ENCODE peak calls at places on chromosomes 4 and X, in eight cellular contexts. W, U, B, A, E, T, L and X are unnamed samples.

GRCh38 chr4:121785479-121785878 is 15.6 kb upstream of the EXOSC9 start:
- DNase-seq in T (no peak), A (no peak), U (no peak), E (no peak), W (no peak), B (no peak), L (no peak), X (no peak)

GRCh38 chrX:33607042-33607595 is 395.8 kb upstream of the DMD start:
- DNase-seq in T (no peak), E (no peak), A (no peak), L (no peak), B (no peak), W (no peak), U (no peak), X (no peak)

GRCh38 chr4:145805490-145805889 is 125.5 kb downstream of the C4orf51 start:
- DNase-seq in B (peak), L (no peak), T (no peak), A (peak), U (peak), E (no peak), W (no peak), X (no peak)

GRCh38 chrX:14027511-14028019 is 2.1 kb downstream of the GEMIN8 start:
- DNase-seq in A (no peak), B (no peak), W (no peak), U (no peak), E (no peak), T (peak), L (no peak), X (peak)

GRCh38 chr4:60683953-60684352 is 516.2 kb upstream of the ADGRL3 start:
- DNase-seq in L (no peak), A (no peak), E (no peak), U (no peak), W (no peak), B (no peak), T (peak), X (no peak)

GRCh38 chr4:2824329-2825183 is 19.1 kb upstream of the ADD1 start:
- DNase-seq in A (no peak), W (no peak), B (no peak), T (no peak), E (no peak), U (no peak), L (no peak), X (no peak)

GRCh38 chr4:169183581-169183980 is 87.2 kb downstream of the SH3RF1 start:
- DNase-seq in A (no peak), L (no peak), B (no peak), W (no peak), U (no peak), T (no peak), E (no peak), X (no peak)

GRCh38 chrX:23907106-23907495 is 637 bp downstream of the APOO start:
- DNase-seq in A (no peak), L (peak), B (no peak), U (no peak), W (no peak), E (no peak), T (no peak), X (no peak)

GRCh38 chrX:131792356-131792749 is 230.7 kb upstream of the STK26 start:
- DNase-seq in E (peak), W (peak), U (no peak), B (no peak), L (peak), A (no peak), T (no peak), X (no peak)

GRCh38 chrX:44020693-44021092 is 47.5 kb upstream of the NDP start:
- DNase-seq in E (no peak), W (no peak), T (no peak), A (no peak), U (no peak), B (no peak), L (no peak), X (no peak)

GRCh38 chr4:38106301-38106700 is 146.1 kb downstream of the PTTG2 start:
- DNase-seq in B (no peak), L (no peak), E (no peak), U (no peak), A (no peak), T (no peak), W (no peak), X (no peak)

GRCh38 chr4:25938251-25939186 is 24.5 kb downstream of the SMIM20 start:
- DNase-seq in B (no peak), A (no peak), L (no peak), T (no peak), U (no peak), W (no peak), E (peak), X (peak)

GRCh38 chrX:16202943-16203342 is 35.7 kb downstream of the MAGEB17 start:
- DNase-seq in W (no peak), U (no peak), E (no peak), L (no peak), A (no peak), T (no peak), B (no peak), X (no peak)

GRCh38 chr4:96228463-96228862 is 388.6 kb downstream of the PDHA2 start:
- DNase-seq in A (no peak), B (no peak), E (no peak), U (no peak), T (no peak), L (no peak), W (no peak), X (no peak)

GRCh38 chr4:37305984-37306383 is 61.4 kb downstream of the NWD2 start:
- DNase-seq in T (no peak), W (no peak), E (no peak), A (no peak), B (no peak), U (no peak), L (no peak), X (no peak)

GRCh38 chr4:24657768-24658617 is 73.6 kb upstream of the DHX15 start:
- DNase-seq in L (peak), W (no peak), A (no peak), U (peak), B (no peak), T (no peak), E (peak), X (peak)

GRCh38 chr4:78069309-78069708 is 12.2 kb downstream of the FRAS1 start:
- DNase-seq in U (no peak), T (no peak), L (no peak), B (no peak), A (no peak), W (no peak), E (no peak), X (no peak)

GRCh38 chr4:125316391-125316780 is 1.6 kb downstream of the FAT4 start:
- DNase-seq in A (peak), W (no peak), T (no peak), B (peak), L (no peak), E (peak), U (peak), X (peak)

GRCh38 chrX:19893722-19894121 is 6.3 kb upstream of the SH3KBP1 start:
- DNase-seq in A (no peak), W (no peak), L (no peak), T (no peak), E (no peak), B (no peak), U (no peak), X (no peak)

GRCh38 chr4:128600410-128600809 is 209.1 kb upstream of the JADE1 start:
- DNase-seq in U (no peak), B (no peak), T (no peak), W (peak), L (no peak), E (no peak), A (no peak), X (no peak)
- TF ChIP-seq CTCF in U (no peak), B (no peak), T (no peak), W (no peak), L (no peak), E (no peak), A (no peak), X (no peak)

DNA sequence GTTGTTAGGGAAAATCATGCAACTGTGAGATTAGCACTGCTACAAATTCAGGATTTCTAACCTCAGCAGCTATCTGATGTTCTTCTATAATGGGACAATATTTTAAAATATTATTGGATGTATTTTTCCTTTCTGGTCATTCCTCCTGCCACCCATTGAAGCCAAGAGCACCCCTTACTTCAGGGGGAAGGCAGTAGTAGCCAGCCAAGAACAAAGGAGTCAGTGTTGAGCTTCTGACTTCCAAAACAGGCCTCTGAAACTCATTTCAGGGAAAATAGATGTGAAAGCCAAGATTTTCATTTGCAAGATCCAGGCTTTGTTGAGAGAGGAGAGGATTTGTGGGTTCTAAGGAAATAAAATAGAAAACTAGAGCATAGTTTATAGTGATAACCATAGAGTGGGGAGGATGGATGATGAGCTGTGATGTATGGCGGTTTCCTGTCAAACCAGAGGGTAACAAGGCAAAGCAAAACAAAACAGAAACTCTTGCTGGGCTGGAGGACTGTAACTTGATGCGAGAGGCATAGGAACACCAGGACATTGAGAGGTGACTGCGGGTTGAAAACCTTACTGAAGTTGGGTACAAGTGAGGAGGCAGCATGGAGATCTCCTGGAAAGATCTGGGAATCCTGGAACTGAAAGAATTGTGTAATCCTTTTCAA is 173.7 kb upstream of the LEF1 start:
- DNase-seq in T (no peak), W (no peak), E (no peak), A (no peak), L (peak), B (no peak), U (no peak), X (no peak)
- TF ChIP-seq CTCF in T (no peak), W (no peak), E (no peak), A (no peak), L (peak), B (no peak), U (no peak), X (no peak)

DNA sequence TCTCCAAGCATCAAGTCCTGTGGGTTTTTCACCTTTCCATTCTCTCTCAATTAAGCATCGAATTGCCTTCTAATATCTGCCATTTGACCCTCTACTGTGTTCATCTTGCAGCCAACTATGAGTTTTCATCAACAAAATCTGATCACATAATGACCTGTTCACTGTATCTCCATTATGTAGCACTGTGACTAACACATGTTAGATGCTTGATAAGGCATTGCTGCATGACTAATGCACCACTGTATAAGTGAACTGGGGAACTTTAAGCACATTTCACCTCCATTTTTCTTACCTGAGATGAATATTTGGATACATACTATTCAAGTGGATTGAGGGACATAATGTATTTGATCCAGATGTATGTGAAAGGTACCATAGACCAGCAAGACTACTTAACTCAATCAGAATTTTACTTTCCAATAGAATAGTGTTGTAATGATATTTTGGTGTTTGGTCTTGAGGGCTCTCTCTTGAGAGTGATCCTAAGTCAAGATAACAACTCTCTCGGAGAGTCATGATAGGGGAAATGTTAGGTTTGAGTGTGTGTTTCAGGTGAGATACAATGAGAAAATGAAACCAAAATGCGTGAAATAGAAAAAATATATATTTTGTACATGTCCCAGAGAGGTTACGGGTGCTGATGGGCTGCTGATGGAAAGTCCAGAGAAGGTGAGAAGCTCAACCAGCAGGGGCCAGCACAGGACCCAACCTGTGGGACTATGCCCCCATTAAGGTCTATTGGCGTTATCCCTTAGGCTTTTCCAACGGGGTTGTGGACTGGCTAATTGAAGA is 60.2 kb upstream of the HS3ST1 start:
- DNase-seq in E (no peak), B (no peak), A (no peak), W (no peak), L (no peak), T (no peak), U (no peak), X (no peak)
- TF ChIP-seq CTCF in E (no peak), B (peak), A (no peak), W (no peak), L (no peak), T (no peak), U (peak), X (no peak)

DNA sequence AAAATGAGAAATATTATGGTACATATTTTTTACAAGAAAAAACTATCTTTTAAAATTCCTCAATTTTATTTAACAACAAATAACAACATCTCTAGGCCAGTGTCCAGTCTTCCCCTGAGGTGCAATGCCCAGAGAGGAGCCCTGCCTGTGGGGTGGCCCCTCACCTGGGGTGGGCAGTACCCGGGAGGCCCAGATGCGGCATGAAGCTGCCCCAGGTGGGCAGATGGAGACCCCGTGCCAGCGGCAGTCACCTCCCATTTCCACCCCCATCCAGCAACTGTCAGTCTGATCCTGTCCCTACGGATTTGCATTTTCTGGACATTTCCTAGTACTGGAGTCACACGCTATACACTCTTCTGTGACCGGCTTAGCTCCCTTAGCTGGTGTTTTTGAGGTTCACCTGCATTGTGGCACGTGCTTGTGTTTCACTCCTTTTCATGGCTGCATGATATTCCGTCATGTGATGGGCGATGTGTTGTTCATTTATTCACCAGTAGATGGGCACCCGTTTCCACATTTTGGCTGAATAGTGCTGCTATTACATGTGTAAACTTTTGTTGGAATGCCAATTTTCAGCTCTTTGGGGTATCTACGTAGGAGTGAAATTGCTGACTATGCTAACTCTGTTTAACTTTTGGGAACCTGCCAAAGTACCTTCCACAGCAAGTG is 11.9 kb upstream of the MAEA start:
- DNase-seq in B (no peak), T (no peak), W (no peak), U (no peak), L (no peak), E (no peak), A (no peak), X (no peak)
- TF ChIP-seq CTCF in B (peak), T (peak), W (no peak), U (peak), L (no peak), E (no peak), A (no peak), X (no peak)

GRCh38 chr4:98601719-98602118 is 56.7 kb downstream of the TSPAN5 start:
- DNase-seq in E (no peak), A (no peak), U (no peak), B (no peak), L (no peak), W (no peak), T (no peak), X (no peak)
- TF ChIP-seq CTCF in E (no peak), A (no peak), U (no peak), B (no peak), L (no peak), W (no peak), T (no peak), X (no peak)

GRCh38 chr4:35710343-35710742 is 534.0 kb downstream of the ARAP2 start:
- DNase-seq in U (no peak), T (no peak), L (no peak), E (no peak), W (no peak), B (no peak), A (no peak), X (no peak)

GRCh38 chr4:35711127-35711526 is 533.2 kb downstream of the ARAP2 start:
- DNase-seq in L (no peak), E (no peak), B (no peak), A (no peak), W (no peak), U (no peak), T (no peak), X (no peak)

DNA sequence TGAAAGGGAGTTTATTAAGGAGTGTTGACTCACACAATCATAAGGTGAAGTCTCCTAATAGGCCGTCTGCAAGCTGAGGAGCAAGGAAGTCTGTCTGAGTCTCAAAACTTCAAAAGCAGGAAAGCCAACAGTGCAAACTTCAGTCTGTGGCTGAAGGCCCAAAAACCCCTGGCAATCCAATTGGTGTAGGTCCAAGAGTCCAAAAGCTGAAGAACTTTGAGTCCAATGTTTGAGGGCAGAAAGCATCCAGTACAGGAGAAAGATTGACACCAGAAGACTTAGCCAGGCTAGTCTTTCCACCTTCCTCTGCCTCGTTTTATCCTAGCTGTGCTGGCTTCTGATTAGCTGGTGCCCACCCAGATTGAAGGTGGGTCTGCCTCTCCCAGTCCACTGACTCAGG is 535.2 kb downstream of the ARAP2 start:
- DNase-seq in T (no peak), A (no peak), W (no peak), U (no peak), L (no peak), E (no peak), B (no peak), X (no peak)
- TF ChIP-seq CTCF in T (no peak), A (no peak), W (no peak), U (no peak), L (no peak), E (no peak), B (no peak), X (no peak)

GRCh38 chr4:148021706-148022105 is 289.8 kb downstream of the ARHGAP10 start:
- DNase-seq in E (no peak), B (no peak), A (no peak), U (no peak), W (no peak), L (no peak), T (no peak), X (no peak)
- TF ChIP-seq CTCF in E (peak), B (no peak), A (no peak), U (no peak), W (no peak), L (no peak), T (no peak), X (no peak)

GRCh38 chr4:110950721-110951120 is 327.8 kb upstream of the PITX2 start:
- DNase-seq in A (no peak), T (no peak), L (no peak), B (no peak), U (no peak), E (no peak), W (no peak), X (no peak)
- TF ChIP-seq CTCF in A (no peak), T (no peak), L (no peak), B (no peak), U (no peak), E (no peak), W (no peak), X (no peak)

GRCh38 chrX:7088968-7089615 is 58.4 kb upstream of the STS start:
- DNase-seq in L (peak), W (no peak), E (no peak), T (no peak), U (peak), A (peak), B (peak), X (no peak)
- TF ChIP-seq CTCF in L (peak), W (no peak), E (no peak), T (no peak), U (peak), A (no peak), B (peak), X (peak)